ENCODE peak calls at places on chromosomes 16 and 17, in four cellular contexts. M, D, P and V are unnamed samples.

GRCh38 chr17:63477471-63478440 is 895 bp downstream of the ACE start:
- DNase-seq in D (no peak), M (peak; percentile 42), P (no peak), V (peak; percentile 45)

GRCh38 chr17:77722366-77722765 is 236.1 kb upstream of the TNRC6C start:
- DNase-seq in D (no peak), M (no peak), P (no peak), V (no peak)

GRCh38 chr17:15023589-15023988 is 241.5 kb downstream of the PMP22 start:
- DNase-seq in D (no peak), M (no peak), P (no peak), V (no peak)

GRCh38 chr17:62807812-62808575 is at the start of gene MARCHF10:
- DNase-seq in D (no peak), M (no peak), P (no peak), V (peak; percentile 16)

GRCh38 chr16:57388359-57389086 is 16.0 kb upstream of the CCL17 start:
- DNase-seq in P (no peak), M (peak; percentile 40), D (peak; percentile 62), V (no peak)

GRCh38 chr17:37261286-37261685 is 114.5 kb upstream of the C17orf78 start:
- DNase-seq in D (no peak), M (no peak), P (no peak), V (no peak)

GRCh38 chr17:48037036-48037881 is at the start of gene COPZ2:
- DNase-seq in P (peak; percentile 76), M (peak; percentile 31), D (no peak), V (peak; percentile 69)

GRCh38 chr17:58315281-58315711 is 13.3 kb downstream of the TSPOAP1 start:
- DNase-seq in P (peak; percentile 36), M (no peak), D (no peak), V (no peak)

GRCh38 chr16:11871193-11871592 is 19.9 kb upstream of the RSL1D1 start:
- DNase-seq in P (no peak), M (no peak), D (no peak), V (no peak)

GRCh38 chr16:12327971-12328726 is 351.6 kb downstream of the SNX29 start:
- DNase-seq in D (no peak), P (peak; percentile 84), M (peak; percentile 62), V (peak; percentile 65)

GRCh38 chr17:57599271-57600045 is 145.6 kb downstream of the CCDC182 start:
- DNase-seq in M (no peak), D (no peak), P (no peak), V (no peak)

GRCh38 chr16:30066882-30067583 is 1.5 kb downstream of the ALDOA start:
- DNase-seq in P (peak; percentile 66), D (no peak), M (peak; percentile 40), V (peak; percentile 57)

GRCh38 chr17:3917391-3917931 is 1.2 kb upstream of the P2RX1 start:
- DNase-seq in M (peak; percentile 64), D (no peak), P (peak; percentile 72), V (peak; percentile 78)

GRCh38 chr16:9091867-9092281 is 430 bp downstream of the HAPSTR1 start:
- DNase-seq in P (no peak), M (no peak), D (no peak), V (peak; percentile 47)

GRCh38 chr16:13178318-13178717 is 276.9 kb downstream of the SHISA9 start:
- DNase-seq in M (no peak), P (no peak), D (no peak), V (no peak)

GRCh38 chr17:67585077-67585602 is 132.6 kb upstream of the NOL11 start:
- DNase-seq in D (no peak), P (no peak), M (peak; percentile 29), V (no peak)

GRCh38 chr16:70364399-70364798 is 17.7 kb downstream of the DDX19A start:
- DNase-seq in P (no peak), D (no peak), M (no peak), V (no peak)

GRCh38 chr17:57553525-57553924 is 191.6 kb downstream of the CCDC182 start:
- DNase-seq in M (no peak), D (no peak), P (no peak), V (no peak)

GRCh38 chr16:23836078-23836403 is 258 bp downstream of the PRKCB start:
- DNase-seq in D (no peak), M (no peak), P (no peak), V (no peak)

GRCh38 chr16:10616744-10617640 is 36.6 kb upstream of the EMP2 start:
- DNase-seq in D (no peak), P (peak; percentile 83), M (peak; percentile 74), V (peak; percentile 82)

GRCh38 chr17:61551255-61551742 is 39.7 kb downstream of the NACA2 start:
- DNase-seq in M (peak; percentile 27), P (no peak), D (no peak), V (no peak)

GRCh38 chr16:70770968-70771552 is 29.9 kb downstream of the VAC14 start:
- DNase-seq in M (peak; percentile 51), P (peak; percentile 66), D (no peak), V (peak; percentile 62)

GRCh38 chr17:59572301-59572924 is 7.0 kb downstream of the DHX40 start:
- DNase-seq in D (no peak), M (no peak), P (no peak), V (no peak)

GRCh38 chr17:44235583-44235936 is 16.1 kb upstream of the UBTF start:
- DNase-seq in D (no peak), P (no peak), M (no peak), V (no peak)

GRCh38 chr17:56870163-56870651 is 36.3 kb downstream of the DGKE start:
- DNase-seq in M (no peak), P (no peak), D (peak; percentile 75), V (no peak)

GRCh38 chr17:7336240-7337175 is at the start of gene ACAP1:
- DNase-seq in M (peak; percentile 64), P (no peak), D (no peak), V (peak; percentile 81)

GRCh38 chr17:73646409-73647305 is 2.4 kb upstream of the SDK2 start:
- DNase-seq in D (no peak), M (no peak), P (peak; percentile 14), V (no peak)

GRCh38 chr17:50865060-50865867 is 890 bp downstream of the TOB1 start:
- DNase-seq in M (peak; percentile 81), D (no peak), P (peak; percentile 76), V (peak; percentile 53)

GRCh38 chr17:32583053-32583452 is 96.3 kb downstream of the CDK5R1 start:
- DNase-seq in D (no peak), M (no peak), P (no peak), V (no peak)

GRCh38 chr16:15618392-15618791 is 24.6 kb downstream of the MARF1 start:
- DNase-seq in M (no peak), P (no peak), D (no peak), V (no peak)

GRCh38 chr17:68290268-68290954 is 516 bp downstream of the SLC16A6 start:
- DNase-seq in P (peak; percentile 56), M (no peak), D (no peak), V (peak; percentile 54)

GRCh38 chr17:19327039-19327776 is 35.3 kb downstream of the B9D1 start:
- DNase-seq in M (no peak), P (peak; percentile 29), D (no peak), V (no peak)

GRCh38 chr16:1947369-1947670 is 4.3 kb upstream of the MSRB1 start:
- DNase-seq in M (no peak), D (no peak), P (no peak), V (no peak)

GRCh38 chr17:38442548-38442947 is 14.3 kb downstream of the ARHGAP23 start:
- DNase-seq in M (no peak), D (no peak), P (no peak), V (no peak)

GRCh38 chr17:19345067-19345460 is 17.5 kb downstream of the B9D1 start:
- DNase-seq in D (no peak), P (no peak), M (no peak), V (no peak)

GRCh38 chr17:60229189-60229802 is 79.5 kb downstream of the CA4 start:
- DNase-seq in M (peak; percentile 5), D (no peak), P (no peak), V (no peak)

GRCh38 chr17:5032865-5033264 is 2.4 kb downstream of the SLC52A1 start:
- DNase-seq in D (no peak), P (no peak), M (no peak), V (no peak)

GRCh38 chr17:2847601-2848255 is 51.5 kb downstream of the RAP1GAP2 start:
- DNase-seq in P (no peak), M (no peak), D (no peak), V (no peak)

GRCh38 chr17:29046440-29046839 is 3.5 kb downstream of the PIPOX start:
- DNase-seq in D (no peak), P (peak; percentile 84), M (no peak), V (no peak)

GRCh38 chr16:19210968-19211367 is 42.9 kb downstream of the SYT17 start:
- DNase-seq in D (peak; percentile 63), M (no peak), P (no peak), V (no peak)
- H3K27ac ChIP-seq in D (peak overlapping the region; percentile 99), M (no peak overlapping the region), P (no peak overlapping the region), V (no peak overlapping the region)

GRCh38 chr17:82926716-82927115 is 86.9 kb upstream of the ZNF750 start:
- DNase-seq in P (no peak), M (no peak), D (no peak), V (no peak)
- H3K36me3 ChIP-seq in P (peaks cover 15% of the 10 kb centered on the region), M (peaks cover 6% of the 10 kb centered on the region), D (peaks cover 48% of the 10 kb centered on the region), V (no peaks in the 10 kb centered on the region)

GRCh38 chr17:49819118-49819517 is 28.8 kb downstream of the TAC4 start:
- DNase-seq in D (no peak), M (no peak), P (no peak), V (no peak)
- H3K27ac ChIP-seq in D (no peak overlapping the region), M (no peak overlapping the region), P (no peak overlapping the region), V (no peak overlapping the region)

GRCh38 chr17:82944990-82945389 is 105.2 kb upstream of the ZNF750 start:
- DNase-seq in M (no peak), P (no peak), D (no peak), V (no peak)
- H3K36me3 ChIP-seq in M (peaks cover 2% of the 10 kb centered on the region), P (no peaks in the 10 kb centered on the region), D (peaks cover 24% of the 10 kb centered on the region), V (peaks cover 7% of the 10 kb centered on the region)

GRCh38 chr17:72120878-72121163 is at the start of gene SOX9:
- DNase-seq in M (peak; percentile 98), D (peak; percentile 73), P (peak; percentile 85), V (peak; percentile 91)

GRCh38 chr17:72119963-72120877 is 600 bp upstream of the SOX9 start:
- DNase-seq in P (peak; percentile 59), M (peak; percentile 52), D (no peak), V (peak; percentile 53)

GRCh38 chr17:72122002-72122310 is 1.1 kb downstream of the SOX9 start:
- DNase-seq in D (no peak), P (no peak), M (peak; percentile 35), V (no peak)

GRCh38 chr17:72122336-72122667 is 1.5 kb downstream of the SOX9 start:
- DNase-seq in P (no peak), D (no peak), M (no peak), V (no peak)

GRCh38 chr17:72121164-72122001 is 563 bp downstream of the SOX9 start:
- DNase-seq in D (no peak), P (peak; percentile 48), M (peak; percentile 38), V (peak; percentile 42)
- H3K27ac ChIP-seq in D (no peak overlapping the region), P (peak overlapping the region; percentile 43), M (peak overlapping the region; percentile 43), V (peak overlapping the region; percentile 87)

DNA sequence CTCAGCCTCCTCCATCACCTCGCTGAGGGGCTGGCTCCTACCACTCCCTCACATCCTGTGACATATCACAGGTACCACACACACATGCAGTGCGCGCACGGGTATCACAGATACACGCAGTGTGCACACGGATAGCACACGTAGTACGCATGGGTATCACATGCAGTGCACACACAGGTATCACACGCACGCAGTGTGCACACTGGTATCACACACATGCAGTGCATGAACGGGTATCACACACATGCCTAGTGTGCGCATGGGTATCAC is 30.1 kb downstream of the ACSF3 start:
- DNase-seq in D (no peak), P (no peak), M (no peak), V (no peak)
- H3K36me3 ChIP-seq in D (peaks cover 10% of the 10 kb centered on the region), P (no peaks in the 10 kb centered on the region), M (peaks cover 23% of the 10 kb centered on the region), V (no peaks in the 10 kb centered on the region)